ENCODE peak calls at places on chromosomes 11 and 22, in eight cellular contexts. G is astrocyte of the spinal cord; C is NCI-H1436; H is stimulated activated CD4-positive, alpha-beta T cell treated with anti-CD3 and anti-CD28 coated beads, Interleukin-1b, Interleukin-23, amount 100 ng/mL, for 4 hours; V is SK-MEL-5; A is mesothelial cell of epicardium; Y is dermis blood vessel endothelial cell; P is AG04450. E is an unnamed sample.

GRCh38 chr22:42803454-42803853 is 53.6 kb downstream of the ARFGAP3 start:
- DNase-seq in A (no peak), H (no peak), V (no peak), G (no peak), Y (peak), C (no peak), P (no peak), E (no peak)

GRCh38 chr22:46891382-46891951 is 129.0 kb downstream of the TBC1D22A start:
- DNase-seq in H (no peak), V (no peak), A (no peak), C (no peak), Y (no peak), G (no peak), P (no peak), E (no peak)

GRCh38 chr11:118274184-118274583 is 10.1 kb upstream of the MPZL2 start:
- DNase-seq in Y (peak), G (no peak), A (no peak), H (no peak), C (no peak), P (no peak), V (no peak), E (no peak)

GRCh38 chr11:71147331-71147730 is 105.0 kb downstream of the SHANK2 start:
- DNase-seq in Y (no peak), P (no peak), H (no peak), C (no peak), G (no peak), A (no peak), V (no peak), E (no peak)

GRCh38 chr11:27367881-27368280 is 4.9 kb upstream of the CCDC34 start:
- DNase-seq in A (no peak), V (no peak), G (no peak), P (no peak), H (no peak), Y (no peak), C (no peak), E (no peak)

GRCh38 chr11:64851831-64852337 is 7.4 kb upstream of the CDC42BPG start:
- DNase-seq in C (no peak), G (no peak), A (no peak), P (no peak), H (no peak), V (no peak), Y (no peak), E (no peak)

GRCh38 chr11:110479070-110479444 is 49.3 kb downstream of the FDX1 start:
- DNase-seq in P (no peak), C (no peak), A (no peak), V (no peak), G (peak), H (no peak), Y (no peak), E (no peak)

GRCh38 chr11:77728203-77728786 is 90.7 kb upstream of the CLNS1A start:
- DNase-seq in A (no peak), Y (no peak), C (no peak), V (no peak), H (no peak), G (no peak), P (no peak), E (no peak)

GRCh38 chr11:41872458-41872857 is 413.0 kb upstream of the LRRC4C start:
- DNase-seq in C (no peak), Y (no peak), A (no peak), V (no peak), G (no peak), H (no peak), P (no peak), E (no peak)

GRCh38 chr11:911031-911889 is 650 bp upstream of the CHID1 start:
- DNase-seq in P (no peak), C (no peak), V (peak), G (peak), A (peak), H (peak), Y (peak), E (peak)

GRCh38 chr11:115920087-115920461 is 415.9 kb upstream of the CADM1 start:
- DNase-seq in V (peak), C (peak), P (no peak), A (no peak), G (peak), Y (no peak), H (no peak), E (no peak)